ENCODE peak calls at places on chromosome 3, in four cellular contexts. S is WTC11, R is HepG2, H is K562. V is an unnamed sample.

GRCh38 chr3:124826703-124827102 is 60.5 kb downstream of the ITGB5 start:
- DNase-seq in H (no peak), S (no peak), R (no peak), V (no peak)

GRCh38 chr3:127665586-127665985 is 7.2 kb upstream of the ABTB1 start:
- DNase-seq in H (no peak), S (no peak), R (no peak), V (no peak)

GRCh38 chr3:108292905-108293328 is 3.4 kb upstream of the HHLA2 start:
- DNase-seq in S (no peak), H (no peak), R (no peak), V (no peak)

GRCh38 chr3:21170964-21171363 is 580.0 kb downstream of the ZNF385D start:
- DNase-seq in R (no peak), S (no peak), H (no peak), V (peak; percentile 17)

GRCh38 chr3:124084398-124084881 is 92.5 kb upstream of the ROPN1 start:
- DNase-seq in S (no peak), R (no peak), H (no peak), V (no peak)

GRCh38 chr3:108780235-108780634 is 23.0 kb upstream of the RETNLB start:
- DNase-seq in R (no peak), H (no peak), S (no peak), V (no peak)

GRCh38 chr3:177201707-177202397 is 4.6 kb upstream of the TBL1XR1 start:
- DNase-seq in S (no peak), R (no peak), H (no peak), V (no peak)

GRCh38 chr3:89467886-89468479 is 360.6 kb downstream of the EPHA3 start:
- DNase-seq in S (no peak), R (no peak), H (no peak), V (no peak)

GRCh38 chr3:113277886-113278598 is 66.7 kb downstream of the BOC start:
- DNase-seq in S (no peak), H (no peak), R (no peak), V (no peak)

GRCh38 chr3:45545476-45545875 is 49.1 kb upstream of the LIMD1 start:
- DNase-seq in R (peak; percentile 75), H (peak; percentile 77), S (no peak), V (no peak)

GRCh38 chr3:105823149-105823866 is 45.5 kb downstream of the CBLB start:
- DNase-seq in S (no peak), H (no peak), R (peak; percentile 39), V (no peak)

GRCh38 chr3:37290551-37290950 is 116.2 kb upstream of the LRRFIP2 start:
- DNase-seq in R (no peak), S (no peak), H (no peak), V (no peak)

GRCh38 chr3:25513642-25514266 is 85.7 kb downstream of the RARB start:
- DNase-seq in S (no peak), H (no peak), R (no peak), V (no peak)

GRCh38 chr3:112604536-112604935 is 36.4 kb downstream of the CCDC80 start:
- DNase-seq in R (no peak), H (no peak), S (no peak), V (peak; percentile 14)

GRCh38 chr3:156816091-156816793 is 9.9 kb upstream of the LEKR1 start:
- DNase-seq in S (peak; percentile 50), R (no peak), H (no peak), V (no peak)

GRCh38 chr3:139251529-139251928 is 92.3 kb upstream of the MRPS22 start:
- DNase-seq in R (peak; percentile 21), S (no peak), H (no peak), V (no peak)

GRCh38 chr3:139129892-139130291 is 85.2 kb upstream of the PRR23C start:
- DNase-seq in S (no peak), R (no peak), H (no peak), V (no peak)

GRCh38 chr3:102233881-102234280 is 200.9 kb upstream of the ZPLD1 start:
- DNase-seq in R (no peak), S (no peak), H (no peak), V (no peak)

GRCh38 chr3:126314305-126315082 is 42.7 kb downstream of the KLF15 start:
- DNase-seq in S (no peak), R (no peak), H (no peak), V (no peak)

GRCh38 chr3:40713795-40714194 is 189.0 kb downstream of the ZNF621 start:
- DNase-seq in H (no peak), R (no peak), S (no peak), V (no peak)

GRCh38 chr3:32405155-32405554 is 13.5 kb downstream of the CMTM7 start:
- DNase-seq in S (no peak), R (no peak), H (no peak), V (no peak)

GRCh38 chr3:160564205-160564922 is 1.0 kb downstream of the KPNA4 start:
- DNase-seq in S (no peak), H (no peak), R (peak; percentile 10), V (no peak)

GRCh38 chr3:181075098-181075497 is 85.6 kb upstream of the DNAJC19 start:
- DNase-seq in R (no peak), S (peak; percentile 35), H (no peak), V (no peak)

GRCh38 chr3:123633530-123633929 is 48.7 kb upstream of the HACD2 start:
- DNase-seq in R (peak; percentile 37), S (no peak), H (no peak), V (no peak)

GRCh38 chr3:46541856-46542255 is 24.2 kb downstream of the LRRC2 start:
- DNase-seq in S (no peak), R (no peak), H (no peak), V (no peak)

DNA sequence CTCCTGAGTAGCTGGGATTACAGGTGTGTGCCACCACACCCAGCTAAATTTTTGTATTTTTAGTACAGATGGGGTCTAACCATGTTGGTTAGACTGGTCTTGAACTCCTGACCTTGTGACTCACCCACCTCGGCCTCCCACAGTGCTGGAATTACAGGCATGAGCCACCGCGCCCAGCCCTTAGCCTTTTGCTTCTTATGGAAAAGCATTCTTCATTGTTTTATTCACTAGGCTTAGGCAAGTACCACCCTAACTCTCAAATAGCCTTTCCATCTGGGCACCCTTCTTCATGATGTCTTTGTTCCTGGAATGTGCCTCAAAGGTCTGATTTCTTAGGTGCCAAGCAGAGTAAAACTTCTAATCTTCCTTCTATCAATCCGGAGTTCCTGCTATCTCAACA is 641.8 kb downstream of the FHIT start:
- DNase-seq in S (peak; percentile 20), H (no peak), R (no peak), V (no peak)
- TF ChIP-seq FOXJ3 in S (no peak), H (no peak), R (no peak), V (no peak)

DNA sequence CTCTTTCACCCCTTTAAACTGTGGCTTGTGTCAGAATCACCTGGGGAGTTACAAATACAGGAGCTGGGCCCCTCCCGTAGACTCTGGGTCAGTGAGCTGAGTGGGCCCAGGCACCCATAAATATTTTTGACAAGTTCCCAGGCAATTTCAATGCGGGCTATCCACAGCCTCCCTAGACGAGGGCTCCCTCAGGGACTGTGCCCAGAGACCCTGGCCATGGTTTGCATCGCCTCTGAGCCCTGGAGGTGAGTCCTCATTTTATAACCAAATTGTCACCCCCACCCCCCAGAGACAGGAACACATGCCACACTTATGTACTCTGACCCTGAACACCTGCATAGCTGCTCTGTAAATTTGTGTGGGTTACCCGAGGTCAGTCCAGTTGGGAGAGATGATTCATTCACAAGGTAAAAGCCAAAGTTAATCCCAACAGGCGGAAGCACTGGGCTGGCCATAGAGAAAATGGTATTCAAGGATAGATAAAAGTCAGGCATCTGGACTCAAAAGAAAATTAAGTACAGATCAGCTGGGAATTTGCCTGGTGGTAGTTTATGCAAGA is 146.5 kb upstream of the SLC6A11 start:
- DNase-seq in S (no peak), H (no peak), R (no peak), V (no peak)
- TF ChIP-seq FOXJ3 in S (no peak), H (no peak), R (no peak), V (no peak)

GRCh38 chr3:187277129-187277462 is 14.4 kb downstream of the MASP1 start:
- DNase-seq in H (no peak), R (no peak), S (no peak), V (no peak)
- TF ChIP-seq FOXJ3 in H (no peak), R (no peak), S (no peak), V (no peak)

DNA sequence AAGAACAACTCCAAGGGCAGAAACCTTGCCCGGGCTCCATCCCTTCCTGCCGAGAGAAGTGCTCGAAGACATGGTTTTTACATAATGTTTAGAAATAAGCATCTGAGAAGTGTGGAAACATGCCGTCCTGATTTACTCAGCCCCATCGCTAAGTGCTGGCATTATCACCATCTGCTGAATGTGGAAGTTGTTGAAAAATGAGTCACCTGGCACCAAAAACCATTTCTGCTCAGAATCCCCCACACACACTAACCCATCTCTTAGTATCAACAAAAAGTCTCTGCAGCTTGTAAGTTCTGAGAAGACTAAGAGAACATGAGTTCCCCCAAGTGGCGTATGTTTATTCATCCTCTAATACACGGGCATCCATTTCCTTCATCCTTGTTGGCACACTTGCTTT is 51.0 kb upstream of the ARL8B start:
- DNase-seq in H (no peak), S (no peak), R (no peak), V (no peak)
- TF ChIP-seq FOXJ3 in H (no peak), S (no peak), R (no peak), V (no peak)

DNA sequence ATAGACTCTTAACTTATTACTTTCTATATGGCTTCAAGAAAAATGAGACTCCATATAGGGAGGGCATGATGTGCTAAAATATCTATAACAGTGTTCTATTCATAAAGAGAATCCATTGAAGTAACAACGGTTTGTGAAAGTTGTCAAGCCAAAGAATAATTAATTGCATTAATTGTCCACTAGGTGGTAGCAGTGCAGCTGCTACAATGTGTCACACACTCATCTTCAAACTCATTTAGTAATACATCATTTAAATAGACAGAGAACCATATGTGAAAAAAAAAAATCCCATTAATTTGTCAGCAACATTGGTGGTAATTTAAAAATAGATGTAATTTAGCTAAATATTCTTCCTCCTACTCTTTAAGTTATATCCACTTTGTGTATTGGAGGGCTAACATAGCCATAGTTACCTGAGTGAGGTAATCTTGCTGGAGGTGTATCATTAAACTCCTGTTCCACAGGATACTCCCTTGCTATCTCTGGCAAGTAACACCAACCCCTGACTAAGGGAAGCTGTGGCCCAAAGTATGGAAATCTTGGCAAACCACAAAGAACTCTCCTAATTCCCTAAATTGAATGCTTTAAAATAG is 3.7 kb upstream of the CPA3 start:
- DNase-seq in S (no peak), H (peak; percentile 52), R (peak; percentile 29), V (peak; percentile 39)
- TF ChIP-seq FOXJ3 in S (no peak), H (no peak), R (no peak), V (no peak)